ENCODE peak calls at places on chromosomes 4 and X, in six cellular contexts. O is memory B cell, G is NCI-H446, N is amniotic stem cell, P is omental fat pad, X is GDM1. U is an unnamed sample.

GRCh38 chr4:120691106-120691505 is 231.4 kb downstream of the PRDM5 start:
- DNase-seq in X (no peak), G (no peak), N (no peak), O (no peak), P (no peak), U (no peak)

GRCh38 chr4:87805971-87806370 is 6.6 kb downstream of the IBSP start:
- DNase-seq in N (no peak), G (no peak), P (no peak), O (no peak), X (no peak), U (no peak)

GRCh38 chr4:74886490-74886889 is 46.4 kb upstream of the PARM1 start:
- DNase-seq in P (no peak), O (no peak), N (no peak), X (peak), G (peak), U (no peak)

GRCh38 chrX:2500091-2500680 is 590 bp downstream of the DHRSX start:
- DNase-seq in G (no peak), N (no peak), X (no peak), P (no peak), O (peak), U (peak)

GRCh38 chr4:168610911-168611530 is 114.2 kb downstream of the PALLD start:
- DNase-seq in P (no peak), O (no peak), X (peak), G (no peak), N (no peak), U (no peak)

GRCh38 chr4:164959896-164960295 is 17.6 kb downstream of the TRIM61 start:
- DNase-seq in O (no peak), X (no peak), P (no peak), N (no peak), G (no peak), U (no peak)

GRCh38 chrX:626745-627509 is 3.7 kb upstream of the SHOX start:
- DNase-seq in G (no peak), N (no peak), X (no peak), O (no peak), P (no peak), U (no peak)

GRCh38 chr4:143616771-143617170 is 83.7 kb downstream of the FREM3 start:
- DNase-seq in P (no peak), O (no peak), N (no peak), X (no peak), G (no peak), U (no peak)

GRCh38 chrX:84729809-84730208 is 227.6 kb upstream of the HDX start:
- DNase-seq in O (peak), P (no peak), X (no peak), G (peak), N (no peak), U (peak)

GRCh38 chr4:37876156-37876555 is 14.7 kb upstream of the TBC1D1 start:
- DNase-seq in G (no peak), N (no peak), X (no peak), P (no peak), O (no peak), U (no peak)

GRCh38 chr4:132445386-132445785 is 703.7 kb upstream of the PCDH10 start:
- DNase-seq in P (no peak), G (no peak), X (no peak), O (no peak), N (no peak), U (no peak)

GRCh38 chrX:108224727-108225455 is 133.3 kb downstream of the ATG4A start:
- DNase-seq in G (peak), X (no peak), O (no peak), N (no peak), P (no peak), U (peak)

GRCh38 chrX:9207142-9207541 is 173.2 kb upstream of the FAM9B start:
- DNase-seq in X (no peak), O (no peak), G (no peak), N (no peak), P (no peak), U (no peak)

GRCh38 chr4:118967393-118967792 is 78.7 kb downstream of the SYNPO2 start:
- DNase-seq in O (no peak), X (no peak), G (no peak), N (peak), P (no peak), U (no peak)

GRCh38 chr4:158850371-158850770 is 81.5 kb downstream of the FNIP2 start:
- DNase-seq in O (no peak), N (no peak), G (no peak), X (no peak), P (no peak), U (no peak)

GRCh38 chr4:168531305-168531704 is 34.5 kb downstream of the PALLD start:
- DNase-seq in O (no peak), G (no peak), X (no peak), N (no peak), P (no peak), U (no peak)

GRCh38 chr4:5157721-5158390 is 106.6 kb downstream of the STK32B start:
- DNase-seq in G (no peak), O (no peak), N (no peak), P (no peak), X (no peak), U (no peak)

GRCh38 chr4:109005523-109005922 is 242.7 kb upstream of the ETNPPL start:
- DNase-seq in G (no peak), N (no peak), P (no peak), X (no peak), O (no peak), U (no peak)

GRCh38 chr4:7275067-7275466 is 82.7 kb downstream of the SORCS2 start:
- DNase-seq in X (no peak), P (no peak), G (no peak), O (no peak), N (no peak), U (no peak)

GRCh38 chr4:176270669-176271068 is 1.6 kb upstream of the ASB5 start:
- DNase-seq in O (no peak), N (peak), G (no peak), X (no peak), P (no peak), U (no peak)

GRCh38 chr4:57080781-57081650 is 29.2 kb downstream of the IGFBP7 start:
- DNase-seq in G (no peak), N (peak), P (no peak), O (no peak), X (no peak), U (no peak)

GRCh38 chr4:146916479-146917076 is 29.1 kb downstream of the TTC29 start:
- DNase-seq in N (peak), P (no peak), X (no peak), O (no peak), G (peak), U (peak)

GRCh38 chr4:153497988-153498967 is 32.1 kb downstream of the TMEM131L start:
- DNase-seq in X (no peak), P (no peak), N (peak), O (no peak), G (no peak), U (peak)

GRCh38 chrX:86133761-86134160 is 14.5 kb upstream of the DACH2 start:
- DNase-seq in X (no peak), N (peak), O (no peak), P (no peak), G (no peak), U (no peak)

GRCh38 chr4:126604273-126604867 is 1028.4 kb upstream of the INTU start:
- DNase-seq in G (peak), X (no peak), P (no peak), N (peak), O (no peak), U (no peak)

GRCh38 chr4:41957634-41958033 is 22.4 kb downstream of the TMEM33 start:
- DNase-seq in N (no peak), G (no peak), O (no peak), P (no peak), X (no peak), U (peak)

GRCh38 chr4:2085496-2085901 is 26.4 kb downstream of the NAT8L start:
- DNase-seq in P (no peak), G (no peak), N (no peak), O (no peak), X (no peak), U (no peak)

GRCh38 chr4:2443061-2443730 is 24.4 kb downstream of the CFAP99 start:
- DNase-seq in O (no peak), G (no peak), N (no peak), X (no peak), P (no peak), U (no peak)

GRCh38 chr4:15149842-15150592 is 147.7 kb downstream of the CPEB2 start:
- DNase-seq in P (no peak), G (no peak), N (peak), O (no peak), X (no peak), U (no peak)

GRCh38 chr4:60682901-60683300 is 517.2 kb upstream of the ADGRL3 start:
- DNase-seq in O (no peak), P (no peak), G (no peak), N (peak), X (no peak), U (no peak)